ENCODE peak calls at places on chromosomes 2 and 18, in five cellular contexts. N is PC-9, A is HCT116, U is BE2C, M is foreskin fibroblast. J is an unnamed sample.

GRCh38 chr2:159285433-159285832 is 1.1 kb downstream of the WDSUB1 start:
- DNase-seq in N (no peak), A (no peak), U (no peak), M (no peak), J (no peak)

GRCh38 chr2:149075868-149076267 is 37.4 kb downstream of the LYPD6B start:
- DNase-seq in N (no peak), A (no peak), U (no peak), M (peak), J (no peak)

GRCh38 chr2:109162999-109163398 is 34.0 kb downstream of the SH3RF3 start:
- DNase-seq in N (no peak), A (no peak), U (no peak), M (no peak), J (no peak)

GRCh38 chr2:171436307-171436706 is 2.3 kb downstream of the DCAF17 start:
- DNase-seq in N (no peak), A (no peak), U (no peak), M (peak), J (no peak)

GRCh38 chr18:47191956-47192355 is 15.8 kb upstream of the IER3IP1 start:
- DNase-seq in N (no peak), A (no peak), U (no peak), M (peak), J (no peak)

GRCh38 chr2:230269715-230270114 is 44.2 kb downstream of the SP140 start:
- DNase-seq in N (no peak), A (no peak), U (no peak), M (no peak), J (no peak)

GRCh38 chr2:204207851-204208250 is 271.3 kb downstream of the ICOS start:
- DNase-seq in N (no peak), A (no peak), U (no peak), M (no peak), J (no peak)

GRCh38 chr2:172438741-172439508 is 11.5 kb downstream of the ITGA6 start:
- DNase-seq in N (peak), A (peak), U (no peak), M (peak), J (no peak)

GRCh38 chr2:1079873-1080799 is 129.5 kb downstream of the SNTG2 start:
- DNase-seq in N (no peak), A (no peak), U (no peak), M (no peak), J (no peak)

GRCh38 chr2:208594642-208595385 is 188.2 kb downstream of the PTH2R start:
- DNase-seq in N (no peak), A (no peak), U (no peak), M (no peak), J (no peak)

GRCh38 chr2:222613715-222614331 is 42.1 kb downstream of the FARSB start:
- DNase-seq in N (peak), A (peak), U (peak), M (peak), J (peak)

GRCh38 chr2:128578406-128579385 is 260.0 kb upstream of the HS6ST1 start:
- DNase-seq in N (no peak), A (no peak), U (no peak), M (peak), J (no peak)

GRCh38 chr2:172429351-172429968 is 2.1 kb downstream of the ITGA6 start:
- DNase-seq in N (peak), A (no peak), U (no peak), M (peak), J (no peak)

GRCh38 chr2:103361712-103362111 is 599.9 kb downstream of the TMEM182 start:
- DNase-seq in N (no peak), A (no peak), U (no peak), M (no peak), J (no peak)

GRCh38 chr18:48193521-48194251 is 215.5 kb downstream of the ZBTB7C start:
- DNase-seq in N (no peak), A (no peak), U (no peak), M (no peak), J (no peak)

GRCh38 chr2:219175928-219176817 is 552 bp downstream of the CNPPD1 start:
- DNase-seq in N (no peak), A (no peak), U (peak), M (peak), J (no peak)

GRCh38 chr18:77597726-77598125 is 348.1 kb downstream of the GALR1 start:
- DNase-seq in N (no peak), A (no peak), U (no peak), M (no peak), J (no peak)

GRCh38 chr2:64807417-64807816 is 153.7 kb upstream of the SERTAD2 start:
- DNase-seq in N (peak), A (peak), U (no peak), M (peak), J (no peak)

GRCh38 chr2:46643951-46644350 is 164.6 kb downstream of the TMEM247 start:
- DNase-seq in N (peak), A (no peak), U (no peak), M (no peak), J (no peak)

GRCh38 chr18:3046216-3046808 is 33.4 kb upstream of the LPIN2 start:
- DNase-seq in N (no peak), A (no peak), U (no peak), M (no peak), J (no peak)

GRCh38 chr2:9941196-9941995 is 10.1 kb upstream of the GRHL1 start:
- DNase-seq in N (peak), A (no peak), U (no peak), M (peak), J (no peak)

GRCh38 chr2:85523906-85524566 is 14.9 kb upstream of the MAT2A start:
- DNase-seq in N (no peak), A (no peak), U (peak), M (peak), J (no peak)

GRCh38 chr18:36107477-36107876 is 21.7 kb downstream of the SLC39A6 start:
- DNase-seq in N (no peak), A (no peak), U (no peak), M (no peak), J (no peak)

GRCh38 chr18:43662657-43663056 is 385.4 kb upstream of the SYT4 start:
- DNase-seq in N (no peak), A (no peak), U (no peak), M (peak), J (no peak)

GRCh38 chr18:32135595-32135994 is 43.9 kb downstream of the RNF138 start:
- DNase-seq in N (no peak), A (no peak), U (no peak), M (no peak), J (no peak)

GRCh38 chr2:124149571-124149970 is 124.5 kb downstream of the CNTNAP5 start:
- DNase-seq in N (no peak), A (no peak), U (no peak), M (no peak), J (no peak)

GRCh38 chr18:25042641-25043051 is 309.3 kb downstream of the ZNF521 start:
- DNase-seq in N (no peak), A (no peak), U (no peak), M (no peak), J (no peak)

GRCh38 chr18:75244336-75244735 is 33.7 kb downstream of the TSHZ1 start:
- DNase-seq in N (no peak), A (no peak), U (peak), M (peak), J (no peak)

GRCh38 chr2:200042102-200042735 is 86.8 kb downstream of the MAIP1 start:
- DNase-seq in N (no peak), A (no peak), U (no peak), M (peak), J (no peak)

GRCh38 chr2:220756653-220757052 is 815.5 kb downstream of the EPHA4 start:
- DNase-seq in N (no peak), A (no peak), U (no peak), M (no peak), J (no peak)

GRCh38 chr18:2480536-2480935 is 90.8 kb downstream of the METTL4 start:
- DNase-seq in N (no peak), A (no peak), U (no peak), M (peak), J (no peak)

GRCh38 chr2:206158563-206159345 is 490 bp downstream of the NDUFS1 start:
- DNase-seq in N (no peak), A (no peak), U (no peak), M (peak), J (no peak)

DNA sequence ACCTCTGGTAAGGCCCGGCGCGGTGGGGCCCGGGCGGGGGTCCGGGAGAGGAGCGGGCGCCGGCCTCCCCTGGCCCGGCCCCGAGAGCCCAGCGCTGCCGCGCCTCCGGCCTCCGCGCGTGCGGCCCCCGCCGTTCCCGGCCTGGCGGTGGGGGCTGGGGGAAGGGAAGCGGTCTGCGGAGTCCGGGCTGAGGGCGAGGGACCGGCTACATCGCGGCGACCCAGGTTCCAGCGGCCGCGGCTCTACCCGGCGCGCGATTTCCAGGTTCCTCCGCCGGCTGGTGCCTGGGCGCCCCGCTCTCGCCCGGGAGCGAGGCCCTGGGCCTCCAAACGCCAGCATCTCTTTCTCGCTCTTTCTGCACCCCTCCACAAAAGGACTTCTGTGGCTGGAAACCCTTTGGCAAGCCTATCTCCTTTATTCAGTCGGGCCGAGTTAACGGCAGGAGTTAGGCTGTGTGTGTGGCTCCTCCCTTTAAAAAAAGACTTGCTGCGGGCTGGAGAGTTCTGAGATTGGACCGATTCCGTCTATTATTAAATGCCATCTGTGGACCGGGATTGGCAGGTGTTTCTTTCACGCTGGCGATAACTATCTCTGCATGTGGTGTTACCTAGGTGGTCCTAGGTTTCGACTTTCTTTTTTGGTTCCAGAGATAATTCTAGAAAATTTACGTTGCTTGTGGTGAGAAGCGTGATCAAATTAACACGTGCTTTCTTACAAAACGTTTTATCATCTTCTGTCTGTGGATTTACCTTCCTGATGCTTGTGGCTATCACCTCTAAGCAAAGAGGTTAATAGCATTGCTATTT is 587 bp downstream of the ME2 start:
- DNase-seq in N (no peak), A (no peak), U (no peak), M (peak), J (no peak)
- TF ChIP-seq CTCF in N (no peak), A (no peak), U (no peak), M (no peak), J (no peak)

GRCh38 chr18:58378411-58378820 is 250.5 kb downstream of the ALPK2 start:
- DNase-seq in N (no peak), A (no peak), U (no peak), M (no peak), J (no peak)
- TF ChIP-seq CTCF in N (no peak), A (no peak), U (no peak), M (no peak), J (no peak)

GRCh38 chr2:126779286-126779605 is 119.4 kb upstream of the TEX51 start:
- DNase-seq in N (no peak), A (no peak), U (no peak), M (no peak), J (no peak)

GRCh38 chr2:126778561-126779285 is 120.0 kb upstream of the TEX51 start:
- DNase-seq in N (no peak), A (no peak), U (no peak), M (no peak), J (no peak)

GRCh38 chr2:126776255-126776654 is 120.3 kb downstream of the GYPC start:
- DNase-seq in N (no peak), A (no peak), U (no peak), M (no peak), J (no peak)

GRCh38 chr2:126776701-126777619 is 121.0 kb downstream of the GYPC start:
- DNase-seq in N (peak), A (peak), U (peak), M (peak), J (peak)

DNA sequence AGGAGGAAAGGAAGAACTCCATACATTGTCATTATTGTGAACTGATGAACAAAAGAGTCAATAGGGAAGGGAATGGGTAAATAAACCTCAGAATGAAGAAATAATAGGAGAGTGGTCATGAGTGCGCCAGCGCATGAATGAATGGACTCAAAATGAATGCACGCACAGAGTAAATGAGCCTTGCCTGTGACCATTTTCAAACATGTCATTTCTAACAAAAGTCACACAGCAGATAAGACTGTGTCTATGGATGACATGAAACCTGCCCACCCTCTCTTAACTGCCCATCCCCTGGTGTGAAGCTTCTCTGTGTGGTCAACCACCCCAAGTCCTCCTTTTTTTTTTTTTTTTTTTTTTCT is 121.1 kb upstream of the TEX51 start:
- DNase-seq in N (no peak), A (no peak), U (no peak), M (no peak), J (no peak)
- TF ChIP-seq CTCF in N (no peak), A (no peak), U (no peak), M (no peak), J (no peak)

GRCh38 chr2:232333361-232334135 is 45.0 kb upstream of the ALPP start:
- DNase-seq in N (no peak), A (no peak), U (peak), M (peak), J (peak)
- TF ChIP-seq CTCF in N (peak), A (peak), U (peak), M (peak), J (peak)

GRCh38 chr2:232488097-232488711 is 570 bp upstream of the ECEL1 start:
- DNase-seq in N (no peak), A (no peak), U (no peak), M (no peak), J (no peak)
- TF ChIP-seq CTCF in N (no peak), A (no peak), U (no peak), M (no peak), J (no peak)

GRCh38 chr2:166173263-166173662 is 45.4 kb upstream of the SCN1A start:
- DNase-seq in N (no peak), A (no peak), U (peak), M (no peak), J (no peak)

GRCh38 chr2:166180951-166181812 is 53.4 kb upstream of the SCN1A start:
- DNase-seq in N (peak), A (peak), U (peak), M (peak), J (peak)

GRCh38 chr2:166181813-166182154 is 54.0 kb upstream of the SCN1A start:
- DNase-seq in N (no peak), A (no peak), U (no peak), M (no peak), J (no peak)

GRCh38 chr2:166184789-166185188 is 57.0 kb upstream of the SCN1A start:
- DNase-seq in N (peak), A (no peak), U (no peak), M (peak), J (no peak)

GRCh38 chr2:166179201-166179600 is 51.4 kb upstream of the SCN1A start:
- DNase-seq in N (no peak), A (no peak), U (no peak), M (peak), J (no peak)
- TF ChIP-seq CTCF in N (peak), A (no peak), U (no peak), M (peak), J (no peak)

DNA sequence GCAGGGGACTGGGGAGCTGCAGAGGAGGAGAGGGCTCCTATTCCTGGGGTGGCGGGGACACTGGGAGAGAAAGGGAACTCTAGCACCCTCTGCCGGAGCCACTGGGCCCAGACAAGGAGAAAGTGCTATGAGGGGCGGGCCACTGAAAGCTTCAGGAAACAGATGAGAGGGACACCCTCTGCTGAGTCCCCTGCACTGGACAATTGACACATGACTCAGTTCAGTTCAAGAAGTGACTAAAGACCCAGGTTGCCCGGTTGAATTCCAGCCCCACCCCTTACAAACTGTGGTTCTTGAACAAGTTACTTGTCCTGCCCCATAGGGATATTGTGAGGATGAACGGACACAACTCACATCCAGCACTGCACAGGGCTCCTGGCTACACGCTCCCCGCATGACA is 5.0 kb downstream of the RUFY4 start:
- DNase-seq in N (peak), A (peak), U (peak), M (peak), J (peak)
- TF ChIP-seq CTCF in N (peak), A (peak), U (peak), M (peak), J (peak)

GRCh38 chr18:37282386-37283037 is 283.1 kb downstream of the CELF4 start:
- DNase-seq in N (no peak), A (no peak), U (no peak), M (peak), J (no peak)
- TF ChIP-seq CTCF in N (peak), A (peak), U (peak), M (peak), J (peak)

DNA sequence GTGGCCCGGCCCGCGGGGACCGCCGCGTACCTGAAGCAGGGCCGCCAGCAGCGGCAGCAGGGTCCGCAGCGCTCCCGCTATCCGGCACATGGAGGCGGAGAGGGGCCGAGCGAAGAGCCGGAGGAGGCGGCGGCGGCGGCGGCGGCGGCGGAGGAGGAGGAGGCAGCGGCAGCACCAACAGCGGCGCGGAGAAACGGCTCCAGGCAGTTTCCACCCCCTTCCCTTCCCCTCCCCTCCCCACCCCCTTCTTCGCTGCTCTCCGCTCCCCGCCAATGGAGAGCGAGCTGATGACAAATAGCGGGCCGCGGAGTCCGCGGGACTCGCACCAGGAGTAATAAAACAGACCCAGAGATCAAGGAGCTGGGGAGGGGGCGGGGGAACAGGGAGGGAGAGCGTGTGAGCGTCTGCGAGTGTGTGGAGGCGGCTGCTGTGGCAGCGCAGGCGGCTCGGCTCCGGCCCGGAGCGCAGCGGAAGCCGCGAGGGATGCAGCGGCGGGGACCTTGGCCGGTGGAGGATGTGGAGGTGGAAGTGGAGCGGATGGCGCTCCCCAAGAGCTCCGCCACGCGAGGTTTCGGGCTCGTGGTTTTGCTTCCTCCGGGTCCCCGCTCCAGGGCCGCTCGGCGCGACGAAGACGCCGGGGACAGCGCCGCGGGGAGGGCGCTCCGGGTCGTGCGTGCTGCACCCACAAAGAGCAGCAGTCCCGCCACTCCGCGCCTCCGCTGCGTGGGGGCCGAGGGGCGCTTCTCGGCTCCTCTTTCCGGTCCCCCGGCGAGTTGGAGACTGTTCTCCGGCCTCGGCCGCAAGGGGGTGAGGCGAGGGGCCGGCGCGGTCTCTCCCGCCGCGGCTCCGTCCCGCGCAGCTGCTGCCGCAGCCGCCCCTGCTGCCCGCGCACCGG is at the start of gene CDH2:
- DNase-seq in N (peak), A (no peak), U (peak), M (peak), J (peak)
- TF ChIP-seq CTCF in N (no peak), A (no peak), U (no peak), M (peak), J (peak)